ENCODE peak calls at places on chromosomes 2 and 18, in four cellular contexts. A is SK-N-SH, Z is K562, T is HepG2. N is an unnamed sample. For H3K4me1, the result is how much of the 10 kb centered on the place peaks cover.

GRCh38 chr18:79416677-79417052 is 20.9 kb downstream of the NFATC1 start:
- DNase-seq in A (no peak), Z (no peak), T (no peak), N (no peak)

GRCh38 chr2:43424262-43425207 is 171.3 kb downstream of the THADA start:
- DNase-seq in A (no peak), Z (no peak), T (peak), N (no peak)

GRCh38 chr2:231128541-231128940 is 3.7 kb upstream of the HTR2B start:
- DNase-seq in A (no peak), Z (no peak), T (no peak), N (no peak)

GRCh38 chr2:150167711-150168110 is 319.8 kb downstream of the RND3 start:
- DNase-seq in A (no peak), Z (peak), T (no peak), N (peak)

GRCh38 chr2:69791045-69791444 is 38.4 kb upstream of the GMCL1 start:
- DNase-seq in A (no peak), Z (no peak), T (no peak), N (no peak)

GRCh38 chr2:100646039-100646438 is 83.2 kb downstream of the PDCL3 start:
- DNase-seq in A (no peak), Z (no peak), T (no peak), N (no peak)

GRCh38 chr2:81767173-81767720 is 1462.7 kb upstream of the LRRTM1 start:
- DNase-seq in A (no peak), Z (no peak), T (no peak), N (no peak)

GRCh38 chr18:71665131-71665530 is 879.0 kb downstream of the CBLN2 start:
- DNase-seq in A (no peak), Z (no peak), T (no peak), N (no peak)

GRCh38 chr2:70711191-70711590 is 56.8 kb downstream of the ADD2 start:
- DNase-seq in A (no peak), Z (no peak), T (no peak), N (no peak)

GRCh38 chr2:225378984-225379383 is 20.5 kb upstream of the NYAP2 start:
- DNase-seq in A (no peak), Z (no peak), T (no peak), N (no peak)

GRCh38 chr2:109690822-109691541 is 76.8 kb downstream of the SOWAHC start:
- DNase-seq in A (no peak), Z (no peak), T (peak), N (no peak)
- H3K4me1 ChIP-seq in A (under half), Z (under half), T (half or more), N (under half)

GRCh38 chr2:113176696-113177355 is 3.1 kb downstream of the PSD4 start:
- DNase-seq in A (no peak), Z (no peak), T (no peak), N (no peak)

GRCh38 chr2:113175736-113176695 is 2.2 kb downstream of the PSD4 start:
- DNase-seq in A (no peak), Z (no peak), T (no peak), N (no peak)

GRCh38 chr2:113179446-113180045 is 5.8 kb downstream of the PSD4 start:
- DNase-seq in A (no peak), Z (no peak), T (no peak), N (no peak)

GRCh38 chr2:113178891-113179290 is 5.1 kb downstream of the PSD4 start:
- DNase-seq in A (no peak), Z (no peak), T (no peak), N (no peak)

GRCh38 chr2:113178069-113178468 is 4.3 kb downstream of the PSD4 start:
- DNase-seq in A (no peak), Z (no peak), T (no peak), N (no peak)
- TF ChIP-seq FOXM1 in A (no peak), Z (no peak), T (no peak), N (no peak)

GRCh38 chr2:177211148-177211547 is 1.4 kb upstream of the HNRNPA3 start:
- DNase-seq in A (no peak), Z (no peak), T (no peak), N (no peak)

GRCh38 chr2:177211602-177212105 is 940 bp upstream of the HNRNPA3 start:
- DNase-seq in A (peak), Z (no peak), T (no peak), N (no peak)

GRCh38 chr2:177217247-177217843 is 4.8 kb downstream of the HNRNPA3 start:
- DNase-seq in A (no peak), Z (no peak), T (no peak), N (no peak)

GRCh38 chr2:177212106-177212894 is at the start of gene HNRNPA3:
- DNase-seq in A (peak), Z (peak), T (peak), N (peak)

DNA sequence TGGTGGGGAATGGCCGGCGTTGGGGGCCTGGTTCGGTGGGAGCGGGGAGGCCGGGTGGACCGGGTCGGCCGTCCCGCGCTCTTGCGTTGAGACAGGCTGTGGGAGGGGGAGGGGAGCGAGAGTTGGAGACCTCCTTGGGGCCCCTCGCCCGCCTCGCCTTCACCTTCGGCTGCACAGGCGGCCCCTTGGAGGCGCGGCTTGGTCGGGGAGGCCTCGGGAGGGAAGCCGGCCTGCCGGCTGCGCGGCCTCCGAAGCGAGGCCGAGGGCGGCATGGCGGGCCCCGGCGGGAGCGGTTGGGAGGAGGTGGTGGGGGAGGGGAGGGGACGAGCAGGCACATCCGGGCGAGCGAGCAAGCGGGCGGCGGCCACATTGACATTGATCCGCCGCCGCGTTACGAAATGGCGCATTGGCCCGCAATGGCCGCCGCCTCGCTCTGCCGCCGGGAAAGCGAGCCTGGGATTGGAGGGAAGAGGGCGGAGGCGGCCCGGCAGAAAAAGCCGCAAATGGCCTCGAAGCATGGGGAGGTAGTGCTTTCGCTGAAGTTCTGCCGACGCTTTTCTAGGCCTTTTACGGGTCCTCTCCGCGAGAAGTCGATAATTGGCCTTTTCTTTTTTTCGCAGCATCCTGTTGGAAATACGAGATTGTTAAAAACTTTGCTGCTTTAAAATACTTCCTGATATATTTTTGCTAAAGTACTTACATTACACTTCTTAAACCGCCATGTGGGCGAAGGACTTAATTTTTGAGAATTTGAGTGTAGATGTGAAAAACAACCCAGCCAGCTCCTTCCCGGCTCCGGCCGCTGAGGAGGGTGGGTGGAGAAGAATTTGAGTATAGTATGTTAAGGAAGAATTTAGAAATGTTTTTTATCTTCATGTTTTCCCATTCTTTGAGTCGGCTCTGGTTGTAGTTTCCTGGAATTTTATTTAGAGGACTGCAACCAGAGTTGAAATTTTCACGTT is 582 bp downstream of the HNRNPA3 start:
- DNase-seq in A (peak), Z (peak), T (peak), N (peak)
- H3K4me1 ChIP-seq in A (under half), Z (under half), T (half or more), N (under half)

GRCh38 chr2:30731248-30731647 is 76.0 kb downstream of the CAPN13 start:
- DNase-seq in A (no peak), Z (no peak), T (no peak), N (no peak)

GRCh38 chr2:30731706-30732105 is 75.5 kb downstream of the CAPN13 start:
- DNase-seq in A (no peak), Z (no peak), T (no peak), N (no peak)

GRCh38 chr2:30732876-30733275 is 74.4 kb downstream of the CAPN13 start:
- DNase-seq in A (no peak), Z (no peak), T (no peak), N (no peak)

GRCh38 chr2:30733829-30734520 is 73.3 kb downstream of the CAPN13 start:
- DNase-seq in A (peak), Z (no peak), T (no peak), N (no peak)

DNA sequence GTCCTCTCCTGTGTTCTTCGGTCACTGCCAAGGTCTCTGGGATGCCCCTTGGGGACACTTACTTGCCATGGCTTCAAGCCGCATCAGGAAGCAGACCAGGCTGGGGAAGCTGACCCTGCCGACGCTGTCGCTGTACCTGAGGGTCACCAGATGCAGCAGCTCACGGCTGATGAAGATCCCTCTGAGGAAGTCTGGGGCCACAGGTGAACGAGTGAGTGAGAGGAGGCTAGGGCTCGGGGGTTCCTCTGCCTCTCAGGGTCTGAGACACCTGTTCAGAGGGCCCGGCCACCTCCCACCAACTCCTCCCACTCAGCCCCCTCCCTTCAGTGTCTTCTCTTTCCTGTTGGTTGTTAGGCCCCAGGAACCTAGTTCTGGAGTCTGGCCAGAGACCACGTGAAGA is 74.9 kb downstream of the CAPN13 start:
- DNase-seq in A (no peak), Z (no peak), T (no peak), N (no peak)
- TF ChIP-seq FOXM1 in A (no peak), Z (no peak), T (no peak), N (no peak)

DNA sequence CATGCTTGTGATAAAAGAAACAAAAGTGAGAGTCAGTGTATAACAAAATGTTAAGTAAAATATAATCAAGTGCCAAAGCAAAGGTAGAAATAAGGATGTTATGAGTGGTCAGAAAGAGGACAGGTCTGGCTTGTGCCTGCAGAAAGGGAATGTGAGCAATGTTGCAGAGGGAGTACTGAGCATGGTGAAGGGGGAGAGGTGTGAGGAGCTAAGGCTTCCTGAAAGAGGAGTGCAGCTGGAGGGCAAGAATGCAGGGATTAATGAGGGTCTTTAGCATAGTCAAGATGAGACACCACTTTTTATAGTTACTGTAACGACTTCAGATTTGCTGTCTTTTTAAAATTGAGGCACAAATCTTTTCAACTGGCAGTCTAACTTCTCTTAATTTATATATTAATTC is 22.0 kb upstream of the FIGN start:
- DNase-seq in A (no peak), Z (no peak), T (no peak), N (no peak)
- H3K4me1 ChIP-seq in A (under half), Z (under half), T (under half), N (under half)